ENCODE peak calls at places on chromosomes 12 and 14, in seven cellular contexts. U, F, N, Z, P, T and E are unnamed samples.

GRCh38 chr12:54418441-54419087 is 502 bp downstream of the ITGA5 start:
- DNase-seq in U (no peak), F (no peak), N (no peak), Z (no peak), P (no peak), T (no peak), E (no peak)

GRCh38 chr14:67280506-67280905 is 39.3 kb downstream of the PALS1 start:
- DNase-seq in U (no peak), F (no peak), N (no peak), Z (no peak), P (no peak), T (no peak), E (no peak)

GRCh38 chr12:132547207-132547740 is 57.3 kb downstream of the FBRSL1 start:
- DNase-seq in U (no peak), F (no peak), N (no peak), Z (no peak), P (no peak), T (no peak), E (no peak)

GRCh38 chr12:1716911-1717310 is 26.0 kb downstream of the ADIPOR2 start:
- DNase-seq in U (no peak), F (no peak), N (no peak), Z (no peak), P (no peak), T (peak), E (no peak)

GRCh38 chr14:95526483-95527391 is 8.1 kb upstream of the GLRX5 start:
- DNase-seq in U (no peak), F (no peak), N (no peak), Z (no peak), P (no peak), T (no peak), E (no peak)

GRCh38 chr12:38886064-38886463 is 19.3 kb downstream of the CPNE8 start:
- DNase-seq in U (no peak), F (no peak), N (peak), Z (no peak), P (peak), T (peak), E (no peak)

GRCh38 chr14:104687601-104688504 is 1.6 kb upstream of the INF2 start:
- DNase-seq in U (no peak), F (peak), N (peak), Z (no peak), P (no peak), T (peak), E (no peak)

GRCh38 chr12:67091204-67091603 is 178.0 kb upstream of the CAND1 start:
- DNase-seq in U (no peak), F (no peak), N (no peak), Z (no peak), P (no peak), T (no peak), E (peak)

GRCh38 chr14:71418591-71419245 is 511.5 kb downstream of the PCNX1 start:
- DNase-seq in U (no peak), F (no peak), N (no peak), Z (no peak), P (no peak), T (no peak), E (no peak)

GRCh38 chr14:71523630-71524320 is 408.5 kb upstream of the RGS6 start:
- DNase-seq in U (no peak), F (no peak), N (no peak), Z (no peak), P (no peak), T (peak), E (no peak)

GRCh38 chr12:116454950-116455447 is 104.2 kb upstream of the MAP1LC3B2 start:
- DNase-seq in U (no peak), F (no peak), N (peak), Z (no peak), P (no peak), T (peak), E (no peak)

GRCh38 chr14:24903337-24903736 is 146.6 kb downstream of the STXBP6 start:
- DNase-seq in U (no peak), F (no peak), N (peak), Z (no peak), P (no peak), T (peak), E (no peak)

GRCh38 chr12:123126294-123127144 is 24.4 kb downstream of the PITPNM2 start:
- DNase-seq in U (no peak), F (no peak), N (peak), Z (no peak), P (no peak), T (peak), E (no peak)

GRCh38 chr12:89073027-89073398 is 279.3 kb downstream of the DUSP6 start:
- DNase-seq in U (no peak), F (no peak), N (peak), Z (no peak), P (no peak), T (peak), E (no peak)

GRCh38 chr12:5193569-5193968 is 149.9 kb downstream of the KCNA5 start:
- DNase-seq in U (no peak), F (no peak), N (no peak), Z (no peak), P (no peak), T (no peak), E (no peak)

GRCh38 chr12:78241472-78241871 is 410.8 kb downstream of the NAV3 start:
- DNase-seq in U (no peak), F (no peak), N (no peak), Z (no peak), P (no peak), T (no peak), E (no peak)

GRCh38 chr12:44246481-44247105 is 410.7 kb downstream of the TMEM117 start:
- DNase-seq in U (no peak), F (no peak), N (no peak), Z (no peak), P (no peak), T (peak), E (no peak)

GRCh38 chr14:105030194-105030593 is 9.3 kb upstream of the CDCA4 start:
- DNase-seq in U (no peak), F (no peak), N (no peak), Z (peak), P (no peak), T (no peak), E (no peak)

GRCh38 chr12:66152732-66153131 is 17.1 kb downstream of the TMBIM4 start:
- DNase-seq in U (no peak), F (no peak), N (no peak), Z (no peak), P (no peak), T (peak), E (no peak)

GRCh38 chr14:60933920-60934655 is 46.8 kb downstream of the TRMT5 start:
- DNase-seq in U (no peak), F (no peak), N (no peak), Z (no peak), P (no peak), T (no peak), E (no peak)

GRCh38 chr14:98684486-98684885 is 587.5 kb downstream of the BCL11B start:
- DNase-seq in U (no peak), F (no peak), N (no peak), Z (no peak), P (no peak), T (no peak), E (no peak)

GRCh38 chr12:54304187-54304810 is 3.5 kb upstream of the NFE2 start:
- DNase-seq in U (no peak), F (no peak), N (no peak), Z (no peak), P (no peak), T (peak), E (peak)

GRCh38 chr12:97960741-97961608 is 498.4 kb downstream of the RMST start:
- DNase-seq in U (no peak), F (no peak), N (no peak), Z (peak), P (peak), T (no peak), E (peak)